ENCODE peak calls at places on chromosomes 6 and 20, in ten cellular contexts. Y is neural progenitor cell, X is colonic mucosa, M is K562, V is H1, P is GM23248, K is kidney, G is IMR-90, Z is endothelial cell of umbilical vein, R is mammary epithelial cell. S is an unnamed sample. For H3K36me3, the result is how much of the 10 kb centered on the place peaks cover.

GRCh38 chr6:168440520-168441433 is at the start of gene SMOC2:
- DNase-seq in X (peak), G (no peak), K (peak), M (no peak), Z (no peak), V (peak), Y (peak), R (no peak), P (no peak), S (no peak)

GRCh38 chr6:32852844-32853540 is 512 bp downstream of the TAP1 start:
- DNase-seq in Z (peak), R (peak), M (no peak), Y (peak), V (peak), G (peak), P (peak), K (peak), X (peak), S (peak)

GRCh38 chr6:170405311-170405975 is 98.9 kb downstream of the FAM120B start:
- DNase-seq in Y (no peak), V (no peak), K (no peak), M (no peak), X (no peak), G (peak), R (peak), P (peak), Z (peak), S (peak)

GRCh38 chr6:82072771-82073170 is 174.8 kb downstream of the IBTK start:
- DNase-seq in V (no peak), X (no peak), Y (no peak), Z (no peak), P (peak), G (peak), R (peak), K (no peak), M (no peak), S (peak)

GRCh38 chr20:44733341-44734069 is 12.2 kb upstream of the KCNK15 start:
- DNase-seq in V (peak), X (peak), R (peak), Z (peak), K (peak), G (peak), M (peak), P (peak), Y (peak), S (peak)

GRCh38 chr20:58891076-58891685 is 38.7 kb downstream of the GNAS start:
- DNase-seq in M (peak), P (peak), V (peak), Y (peak), R (peak), K (peak), Z (no peak), X (peak), G (peak), S (peak)

GRCh38 chr20:38193586-38194105 is 28.6 kb upstream of the TGM2 start:
- DNase-seq in V (no peak), R (no peak), Y (no peak), M (no peak), G (no peak), K (no peak), Z (no peak), P (no peak), X (no peak), S (no peak)

GRCh38 chr6:111601875-111602274 is 3.8 kb downstream of the TRAF3IP2 start:
- DNase-seq in X (no peak), K (no peak), R (no peak), Z (peak), M (no peak), Y (no peak), P (peak), G (peak), V (no peak), S (peak)

GRCh38 chr20:37072293-37073196 is 23.3 kb downstream of the RBL1 start:
- DNase-seq in X (no peak), V (no peak), G (no peak), R (no peak), Z (no peak), M (no peak), P (no peak), Y (no peak), K (no peak), S (no peak)

GRCh38 chr6:33619166-33619565 is 2.0 kb upstream of the ITPR3 start:
- DNase-seq in M (no peak), Y (no peak), V (no peak), Z (no peak), R (no peak), G (no peak), P (peak), K (no peak), X (no peak), S (no peak)

GRCh38 chr6:138526822-138527235 is 27.5 kb upstream of the NHSL1 start:
- DNase-seq in P (no peak), R (no peak), G (no peak), X (no peak), Y (peak), V (no peak), Z (no peak), M (no peak), K (no peak), S (no peak)

GRCh38 chr6:43243649-43244321 is 504 bp downstream of the TTBK1 start:
- DNase-seq in K (no peak), G (no peak), X (no peak), R (no peak), P (no peak), V (no peak), Y (no peak), Z (no peak), M (no peak), S (no peak)

GRCh38 chr6:106149472-106150069 is 63.4 kb downstream of the PRDM1 start:
- DNase-seq in G (no peak), Z (no peak), M (no peak), K (no peak), X (no peak), V (no peak), R (no peak), P (no peak), Y (no peak), S (no peak)

GRCh38 chr20:11207749-11208502 is 534.1 kb upstream of the JAG1 start:
- DNase-seq in P (peak), X (no peak), K (no peak), Y (no peak), M (no peak), Z (no peak), V (no peak), G (peak), R (peak), S (peak)

GRCh38 chr6:162244031-162244430 is 483.5 kb downstream of the PRKN start:
- DNase-seq in X (no peak), G (no peak), V (no peak), R (no peak), Z (no peak), P (no peak), M (no peak), K (no peak), Y (no peak), S (no peak)

GRCh38 chr20:45100563-45101245 is at the start of gene KCNS1:
- DNase-seq in P (no peak), R (no peak), M (peak), X (no peak), G (no peak), K (peak), V (peak), Z (peak), Y (peak), S (no peak)

GRCh38 chr6:6711832-6712231 is 123.3 kb downstream of the LY86 start:
- DNase-seq in M (peak), Y (no peak), R (no peak), X (no peak), Z (no peak), G (no peak), K (no peak), V (no peak), P (no peak), S (no peak)

GRCh38 chr6:40845588-40845987 is 193.4 kb downstream of the UNC5CL start:
- DNase-seq in V (peak), Z (peak), M (peak), G (peak), R (peak), P (peak), K (no peak), Y (peak), X (peak), S (peak)

GRCh38 chr6:67811239-67812037 is 823.6 kb upstream of the ADGRB3 start:
- DNase-seq in G (no peak), P (peak), K (no peak), X (no peak), M (no peak), R (no peak), Z (no peak), V (no peak), Y (no peak), S (no peak)

GRCh38 chr6:170282512-170283158 is 8.2 kb downstream of the DLL1 start:
- DNase-seq in Y (no peak), M (no peak), Z (no peak), P (no peak), R (no peak), K (peak), V (no peak), X (no peak), G (no peak), S (no peak)

GRCh38 chr6:139736507-139736906 is 362.1 kb upstream of the CITED2 start:
- DNase-seq in V (no peak), R (no peak), M (no peak), X (no peak), Z (no peak), G (no peak), K (no peak), P (no peak), Y (no peak), S (no peak)

GRCh38 chr6:15327271-15327670 is 81.4 kb downstream of the JARID2 start:
- DNase-seq in R (no peak), K (no peak), M (peak), P (no peak), G (no peak), Z (no peak), Y (peak), X (peak), V (peak), S (no peak)

GRCh38 chr6:22017272-22017671 is 279.6 kb downstream of the PRL start:
- DNase-seq in G (peak), M (no peak), R (no peak), X (no peak), K (no peak), Z (no peak), V (no peak), Y (no peak), P (no peak), S (no peak)

GRCh38 chr6:29791786-29792122 is 35.9 kb upstream of the HLA-G start:
- DNase-seq in K (no peak), V (no peak), P (peak), M (no peak), Y (no peak), X (peak), G (no peak), R (peak), Z (no peak), S (no peak)

GRCh38 chr6:15308445-15309213 is 62.8 kb downstream of the JARID2 start:
- DNase-seq in P (peak), X (no peak), M (no peak), Y (no peak), Z (peak), R (no peak), G (peak), V (peak), K (no peak), S (no peak)

GRCh38 chr6:118965354-118965753 is 30.4 kb upstream of the MCM9 start:
- DNase-seq in X (no peak), R (no peak), Y (no peak), P (no peak), K (no peak), V (no peak), G (no peak), Z (no peak), M (no peak), S (no peak)
- H3K36me3 ChIP-seq in X (under half), R (under half), Y (under half), P (under half), K (under half), V (under half), G (under half), Z (under half), M (under half), S (under half)

DNA sequence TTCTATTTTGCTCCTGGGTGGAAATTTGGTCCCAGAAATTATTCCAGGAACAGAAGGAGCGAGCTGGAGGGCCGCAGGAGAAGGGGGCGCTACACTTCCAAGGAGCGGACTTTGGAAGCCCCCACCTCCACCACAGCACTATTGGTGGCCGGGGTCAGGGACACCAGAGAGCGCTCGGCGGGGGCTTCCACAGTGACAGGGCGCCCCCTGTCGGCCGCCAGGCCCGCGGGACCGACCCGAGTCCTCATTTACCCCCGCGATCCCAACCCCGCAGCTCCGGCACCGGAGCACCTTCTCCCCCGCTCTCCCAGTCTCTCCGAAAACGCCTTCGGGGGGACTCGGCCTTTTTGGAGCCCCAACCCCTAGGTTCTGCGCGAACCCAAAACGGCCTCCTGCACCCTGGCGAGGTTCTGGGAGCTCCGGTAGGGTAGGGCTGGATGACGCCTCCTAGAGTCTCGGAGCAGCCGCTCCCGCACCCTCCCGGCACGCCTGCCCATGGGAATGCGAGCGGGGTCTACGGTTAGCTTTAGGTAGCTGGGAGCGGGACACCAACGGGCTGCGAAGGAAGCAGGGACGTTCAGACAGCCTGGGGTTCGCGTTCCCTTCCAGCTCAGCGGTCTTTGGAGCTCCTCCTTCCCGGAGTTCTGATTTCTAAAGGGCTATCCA is 2.4 kb upstream of the FOXA2 start:
- DNase-seq in X (peak), Z (no peak), M (peak), K (no peak), V (peak), P (peak), Y (peak), R (no peak), G (no peak), S (no peak)
- H3K9ac ChIP-seq in X (peak), Z (no peak), M (peak), K (no peak), V (no peak), P (no peak), Y (no peak), R (no peak), G (no peak), S (no peak)

GRCh38 chr6:158502593-158502950 is 57.3 kb upstream of the TMEM181 start:
- DNase-seq in Z (no peak), X (no peak), K (no peak), Y (no peak), M (no peak), R (no peak), V (no peak), G (no peak), P (no peak), S (no peak)
- H3K36me3 ChIP-seq in Z (under half), X (under half), K (under half), Y (under half), M (under half), R (under half), V (under half), G (under half), P (under half), S (under half)

GRCh38 chr6:156883497-156884252 is 106.5 kb downstream of the ARID1B start:
- DNase-seq in Y (no peak), Z (peak), G (peak), V (no peak), K (no peak), X (peak), P (peak), M (no peak), R (peak), S (no peak)
- H3K9ac ChIP-seq in Y (no peak), Z (no peak), G (no peak), V (no peak), K (no peak), X (peak), P (no peak), M (peak), R (no peak), S (no peak)

DNA sequence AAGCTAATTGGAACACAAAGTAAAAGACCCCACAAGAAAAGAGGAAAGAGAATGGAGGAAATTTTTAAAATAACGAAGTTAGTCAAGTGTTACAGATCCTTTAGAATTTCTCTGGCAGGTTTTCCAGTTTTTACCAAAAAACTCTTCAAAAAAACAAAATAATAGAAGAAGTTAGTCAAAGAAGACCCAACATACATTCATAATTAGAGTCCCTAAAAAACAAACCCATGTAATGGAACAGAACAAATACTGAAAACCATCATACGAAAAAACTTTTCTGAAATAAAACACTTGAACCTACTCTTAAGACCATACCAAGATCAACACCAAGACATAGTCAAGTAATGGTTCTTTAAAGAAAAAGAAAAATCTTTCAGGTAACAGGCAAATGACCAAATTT is 31.6 kb downstream of the RANBP9 start:
- DNase-seq in V (no peak), M (no peak), G (no peak), P (no peak), K (no peak), R (no peak), X (no peak), Y (no peak), Z (no peak), S (no peak)
- H3K36me3 ChIP-seq in V (under half), M (under half), G (under half), P (under half), K (under half), R (under half), X (under half), Y (under half), Z (under half), S (under half)